ENCODE peak calls at places on chromosomes 13 and 19, in ten cellular contexts. Q is BE2C, A is left ventricle myocardium inferior, T is tibial nerve, F is ascending aorta, Z is lower lobe of right lung, O is AG04450, C is heart left ventricle, M is ovary, Y is transverse colon. U is an unnamed sample. For H3K27me3, the result is how much of the 10 kb centered on the place peaks cover.

GRCh38 chr19:17470204-17470841 is at the start of gene SLC27A1:
- DNase-seq in M (peak), Q (peak), Z (peak), T (peak), Y (peak), F (peak), C (peak), O (peak), A (peak), U (peak)

GRCh38 chr19:14950421-14950820 is 9.1 kb downstream of the OR7C2 start:
- DNase-seq in F (no peak), O (no peak), Z (no peak), T (no peak), C (no peak), Y (no peak), M (no peak), A (no peak), Q (no peak), U (no peak)

GRCh38 chr13:114047358-114047881 is 73.5 kb upstream of the C13orf46 start:
- DNase-seq in F (no peak), M (no peak), Y (peak), Q (no peak), T (no peak), O (no peak), C (no peak), A (no peak), Z (no peak), U (no peak)

GRCh38 chr13:22095794-22096193 is 424.9 kb downstream of the FGF9 start:
- DNase-seq in O (no peak), T (no peak), C (no peak), Y (no peak), F (no peak), Q (no peak), Z (no peak), A (no peak), M (no peak), U (no peak)

GRCh38 chr13:30002577-30002976 is 152.2 kb upstream of the UBL3 start:
- DNase-seq in F (no peak), T (no peak), O (peak), C (no peak), Z (no peak), Y (no peak), A (no peak), M (no peak), Q (no peak), U (peak)

GRCh38 chr13:77113496-77113895 is 86.5 kb upstream of the FBXL3 start:
- DNase-seq in F (no peak), C (no peak), Y (no peak), A (no peak), Z (no peak), Q (no peak), O (no peak), M (no peak), T (no peak), U (no peak)

GRCh38 chr13:24165746-24166145 is 5.2 kb downstream of the SPATA13 start:
- DNase-seq in M (no peak), Z (no peak), O (no peak), T (no peak), C (no peak), Y (no peak), F (no peak), A (no peak), Q (no peak), U (peak)

GRCh38 chr13:112782433-112783010 is 92.7 kb downstream of the ATP11A start:
- DNase-seq in O (no peak), T (no peak), C (no peak), Z (peak), Y (no peak), A (no peak), F (no peak), M (no peak), Q (no peak), U (no peak)

GRCh38 chr13:27128825-27129627 is 42.6 kb downstream of the USP12 start:
- DNase-seq in Z (no peak), T (no peak), F (no peak), Y (no peak), M (no peak), Q (no peak), O (no peak), A (no peak), C (no peak), U (peak)

DNA sequence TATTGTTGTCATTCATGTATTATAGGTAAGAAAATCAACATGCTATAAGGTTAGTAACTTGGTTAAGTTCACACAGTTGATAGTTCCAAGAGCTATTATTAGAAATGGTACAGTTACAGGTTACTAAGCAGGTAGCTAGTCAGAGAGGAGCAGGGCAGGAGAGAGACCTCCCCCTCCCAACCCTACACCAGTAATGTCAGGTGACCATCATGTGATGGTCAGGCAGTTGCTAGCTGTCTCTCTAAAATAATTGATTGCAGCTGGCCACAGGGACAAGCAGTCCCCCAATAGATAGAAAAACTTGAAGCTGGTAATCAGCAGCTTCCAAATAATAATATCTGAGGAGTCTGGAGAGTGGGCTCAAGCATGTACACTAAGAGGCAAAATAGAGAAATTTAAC is 14.6 kb downstream of the SLITRK1 start:
- DNase-seq in F (no peak), A (no peak), M (no peak), C (no peak), Z (no peak), Y (no peak), O (no peak), T (no peak), Q (no peak), U (no peak)
- H3K4me3 ChIP-seq in F (no peak), A (no peak), M (no peak), C (no peak), Z (no peak), Y (no peak), O (no peak), T (no peak), Q (no peak), U (no peak)

GRCh38 chr19:45323671-45324081 is 1.0 kb upstream of the CKM start:
- DNase-seq in M (no peak), F (no peak), T (no peak), O (no peak), A (peak), Y (peak), Z (no peak), C (peak), Q (no peak), U (no peak)

GRCh38 chr19:45322744-45323281 is at the start of gene CKM:
- DNase-seq in M (no peak), F (no peak), A (peak), T (no peak), Y (no peak), C (peak), O (no peak), Z (no peak), Q (no peak), U (no peak)

GRCh38 chr19:45321848-45322247 is 827 bp downstream of the CKM start:
- DNase-seq in C (peak), M (no peak), T (no peak), O (no peak), Z (no peak), F (no peak), A (peak), Y (no peak), Q (no peak), U (no peak)

GRCh38 chr19:45322311-45322710 is 364 bp downstream of the CKM start:
- DNase-seq in C (no peak), F (no peak), O (no peak), M (no peak), Q (no peak), Z (no peak), T (no peak), Y (no peak), A (no peak), U (no peak)

DNA sequence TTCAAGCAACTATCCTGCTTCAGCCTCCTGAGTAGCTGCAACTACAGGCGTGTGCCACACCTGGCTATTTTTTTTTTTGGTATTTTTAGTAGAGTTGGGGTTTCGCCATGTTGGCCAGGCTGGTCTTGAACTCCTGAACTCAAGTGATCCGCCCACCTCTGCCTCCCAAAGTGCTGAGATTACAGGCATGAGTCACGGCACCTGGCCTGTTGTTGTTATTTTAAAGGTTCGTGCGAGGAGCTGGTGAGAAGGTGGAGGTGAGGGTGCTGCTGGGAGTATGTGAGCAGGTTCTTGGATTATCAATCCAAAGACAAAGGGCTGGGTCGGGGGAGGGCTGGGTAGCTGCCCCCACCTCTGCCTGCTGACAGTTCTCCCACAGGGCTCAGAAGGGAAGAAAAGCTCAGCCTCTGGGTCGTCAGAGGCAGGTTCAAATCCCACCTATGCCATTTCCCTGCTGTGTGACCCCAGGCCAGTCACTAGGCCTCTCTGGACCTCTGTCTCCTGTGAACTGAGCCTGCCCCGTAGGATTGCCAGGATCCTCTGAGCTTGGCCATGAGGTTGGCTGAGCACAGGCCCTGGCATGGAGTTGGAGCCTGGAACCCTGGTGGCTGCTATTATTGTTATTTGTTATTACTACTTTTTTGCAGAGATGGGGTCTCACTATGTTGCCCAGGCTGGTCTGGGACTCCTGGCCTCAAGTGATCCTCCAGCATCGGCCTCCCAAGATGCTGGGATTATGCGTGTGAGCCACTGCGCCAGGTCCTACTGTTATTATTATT is 1.5 kb downstream of the CKM start:
- DNase-seq in Q (no peak), A (no peak), F (no peak), T (no peak), Y (no peak), Z (no peak), C (no peak), O (no peak), M (no peak), U (no peak)
- H3K27me3 ChIP-seq in Q (under half), A (under half), F (under half), T (under half), Y (half or more), Z (half or more), C (under half), O (under half), M (under half), U (under half)

DNA sequence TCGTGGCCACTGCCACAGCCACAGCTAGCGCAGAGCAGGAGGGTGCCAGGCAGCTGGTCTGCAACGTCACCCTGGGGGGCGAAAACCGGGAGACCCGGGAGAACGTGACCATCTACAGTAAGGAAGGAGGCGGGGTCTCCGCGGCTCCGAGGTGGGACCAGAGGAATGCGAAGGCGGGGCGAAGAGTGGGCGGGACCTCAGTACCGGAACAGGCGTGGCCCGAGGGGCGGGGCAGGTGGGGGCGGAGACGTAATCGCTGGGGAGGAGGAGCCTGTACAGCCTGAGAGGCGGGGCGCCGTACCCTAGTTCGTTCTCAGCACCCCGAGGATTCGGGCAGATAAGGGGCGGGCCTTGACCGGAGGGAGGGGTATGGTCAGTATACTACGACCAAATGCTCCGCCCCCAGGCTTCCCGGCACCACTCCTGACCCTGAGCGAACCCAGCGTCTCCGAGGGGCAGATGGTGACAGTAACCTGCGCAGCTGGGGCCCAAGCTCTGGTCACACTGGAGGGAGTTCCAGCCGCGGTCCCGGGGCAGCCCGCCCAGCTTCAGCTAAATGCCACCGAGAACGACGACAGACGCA is 2.5 kb downstream of the ICAM5 start:
- DNase-seq in A (peak), Q (peak), M (peak), T (peak), Z (peak), O (no peak), F (peak), Y (peak), C (peak), U (no peak)
- TF ChIP-seq CTCF in A (no peak), Q (no peak), M (no peak), T (no peak), Z (no peak), O (no peak), F (no peak), Y (no peak), C (no peak), U (no peak)

DNA sequence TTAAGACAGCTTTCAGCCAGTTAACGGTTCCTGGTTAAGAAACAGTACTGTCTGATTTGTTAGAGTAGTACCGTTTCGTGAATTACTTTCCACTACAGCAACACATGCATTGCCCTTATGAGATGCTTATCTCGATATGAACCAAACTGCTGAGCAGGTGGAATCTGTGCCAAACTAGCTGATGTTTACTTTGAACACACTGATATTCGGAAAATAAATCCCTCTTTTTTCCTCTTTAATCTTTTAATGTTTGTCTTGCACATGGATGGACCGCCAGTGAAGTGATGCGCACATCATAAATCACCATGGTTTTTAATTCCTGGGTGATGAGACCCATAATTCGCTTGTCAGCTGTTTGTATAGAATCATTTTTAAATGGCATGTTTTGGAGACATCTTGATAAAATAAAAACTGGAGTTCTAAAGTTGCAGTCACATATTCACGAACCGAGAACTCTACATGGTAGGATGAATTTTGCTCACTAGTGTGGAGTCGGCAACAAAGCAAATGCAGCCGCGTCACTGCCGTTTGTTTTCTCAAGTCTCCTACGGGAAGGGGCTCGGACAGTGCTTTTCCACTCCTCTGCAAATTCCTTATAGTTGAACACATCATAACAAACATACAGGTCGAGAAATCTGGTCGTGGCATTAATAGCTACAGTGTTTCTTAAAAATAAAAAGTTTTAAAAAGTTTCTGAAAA is 1.1 kb downstream of the GJA3 start:
- DNase-seq in Y (no peak), C (no peak), O (no peak), M (no peak), Z (no peak), F (no peak), T (no peak), Q (no peak), A (no peak), U (no peak)
- H3K4me3 ChIP-seq in Y (no peak), C (peak), O (peak), M (no peak), Z (no peak), F (peak), T (no peak), Q (peak), A (peak), U (peak)

GRCh38 chr13:25180450-25180794 is 8.3 kb upstream of the AMER2 start:
- DNase-seq in Y (no peak), F (no peak), O (no peak), Z (no peak), A (no peak), M (no peak), Q (no peak), T (no peak), C (no peak), U (no peak)
- H3K27me3 ChIP-seq in Y (under half), F (under half), O (under half), Z (under half), A (half or more), M (under half), Q (under half), T (under half), C (under half), U (under half)